ENCODE peak calls at places on chromosomes 1 and 21, in four cellular contexts. Y is choroid plexus epithelial cell, N is AG04450, L is ACHN. G is an unnamed sample.

GRCh38 chr21:39954570-39954969 is 87.3 kb downstream of the PCP4 start:
- DNase-seq in L (no peak), Y (no peak), N (no peak), G (no peak)

GRCh38 chr1:81800741-81801031 is at the start of gene ADGRL2:
- DNase-seq in L (no peak), Y (no peak), N (no peak), G (no peak)

GRCh38 chr1:54324031-54324654 is 82.1 kb downstream of the SSBP3 start:
- DNase-seq in L (no peak), Y (no peak), N (no peak), G (no peak)

GRCh38 chr1:230136453-230137327 is 69.7 kb downstream of the GALNT2 start:
- DNase-seq in L (no peak), N (no peak), Y (no peak), G (no peak)

GRCh38 chr1:211420389-211420788 is 71.6 kb downstream of the RD3 start:
- DNase-seq in Y (peak; percentile 57), N (no peak), L (peak; percentile 4), G (no peak)

GRCh38 chr1:158095737-158096335 is 84.9 kb upstream of the CD1D start:
- DNase-seq in L (peak; percentile 60), N (no peak), Y (peak; percentile 61), G (no peak)

GRCh38 chr1:153339802-153340201 is 8.8 kb downstream of the PGLYRP4 start:
- DNase-seq in Y (no peak), L (no peak), N (no peak), G (no peak)

GRCh38 chr1:25694591-25695007 is 78.0 kb downstream of the MAN1C1 start:
- DNase-seq in N (no peak), L (no peak), Y (peak; percentile 71), G (no peak)

GRCh38 chr1:237124856-237125462 is 83.0 kb downstream of the RYR2 start:
- DNase-seq in N (no peak), Y (peak; percentile 20), L (peak; percentile 32), G (peak; percentile 35)

GRCh38 chr21:45381036-45381787 is 23.8 kb upstream of the COL18A1 start:
- DNase-seq in N (no peak), Y (no peak), L (no peak), G (no peak)

GRCh38 chr1:92957020-92957734 is 4.1 kb downstream of the DIPK1A start:
- DNase-seq in L (no peak), N (no peak), Y (no peak), G (no peak)

GRCh38 chr1:160550572-160551034 is 27.5 kb upstream of the SLAMF6 start:
- DNase-seq in Y (no peak), L (no peak), N (no peak), G (no peak)

GRCh38 chr21:31713115-31713514 is 18.8 kb downstream of the SCAF4 start:
- DNase-seq in N (no peak), L (no peak), Y (no peak), G (no peak)

GRCh38 chr1:167232801-167233200 is 12.1 kb downstream of the POU2F1 start:
- DNase-seq in L (no peak), Y (no peak), N (no peak), G (no peak)

GRCh38 chr1:237074371-237075117 is 32.6 kb downstream of the RYR2 start:
- DNase-seq in Y (no peak), L (no peak), N (no peak), G (no peak)

GRCh38 chr1:111212634-111213335 is 12.3 kb upstream of the DENND2D start:
- DNase-seq in Y (no peak), L (no peak), N (no peak), G (no peak)

GRCh38 chr1:28236656-28237331 is 870 bp downstream of the ATP5IF1 start:
- DNase-seq in Y (no peak), N (no peak), L (no peak), G (no peak)

GRCh38 chr1:150847499-150848060 is 28.8 kb downstream of the ARNT start:
- DNase-seq in L (no peak), Y (no peak), N (no peak), G (no peak)

GRCh38 chr1:182069028-182069466 is 7.5 kb upstream of the ZNF648 start:
- DNase-seq in L (peak; percentile 70), N (no peak), Y (peak; percentile 29), G (peak; percentile 61)

GRCh38 chr1:195704028-195704427 is 904.2 kb downstream of the KCNT2 start:
- DNase-seq in Y (no peak), N (no peak), L (no peak), G (no peak)

GRCh38 chr1:110070282-110070967 is at the start of gene ALX3:
- DNase-seq in L (no peak), Y (no peak), N (no peak), G (no peak)

GRCh38 chr1:47230692-47231313 is 1.2 kb downstream of the TAL1 start:
- DNase-seq in L (no peak), N (no peak), Y (peak; percentile 18), G (no peak)

GRCh38 chr1:64223329-64224151 is 20.1 kb downstream of the UBE2U start:
- DNase-seq in N (peak; percentile 57), Y (peak; percentile 89), L (peak; percentile 69), G (no peak)

GRCh38 chr1:2569060-2569459 is 12.9 kb downstream of the TNFRSF14 start:
- DNase-seq in L (no peak), Y (no peak), N (no peak), G (no peak)

GRCh38 chr1:14767075-14767474 is 168.6 kb downstream of the KAZN start:
- DNase-seq in N (no peak), L (no peak), Y (no peak), G (no peak)

GRCh38 chr1:31812158-31812829 is 3.5 kb downstream of the SPOCD1 start:
- DNase-seq in N (no peak), L (no peak), Y (no peak), G (no peak)